ENCODE peak calls at places on chromosomes 5 and 9, in five cellular contexts. J, C, O, R and E are unnamed samples.

GRCh38 chr9:108551030-108551964 is 304.5 kb downstream of the ACTL7B start:
- DNase-seq in J (peak), C (peak), O (no peak), R (peak), E (no peak)

GRCh38 chr5:69331528-69332445 is 814 bp downstream of the CCDC125 start:
- DNase-seq in J (no peak), C (no peak), O (no peak), R (no peak), E (no peak)

GRCh38 chr9:75429531-75430454 is 341.5 kb downstream of the OSTF1 start:
- DNase-seq in J (no peak), C (no peak), O (no peak), R (no peak), E (no peak)

GRCh38 chr9:77569335-77569734 is 78.8 kb downstream of the GNA14 start:
- DNase-seq in J (no peak), C (no peak), O (no peak), R (no peak), E (no peak)

GRCh38 chr5:54455413-54456157 is at the start of gene HSPB3:
- DNase-seq in J (peak), C (peak), O (no peak), R (no peak), E (no peak)

GRCh38 chr5:91401175-91401574 is 18.1 kb upstream of the ARRDC3 start:
- DNase-seq in J (no peak), C (no peak), O (no peak), R (no peak), E (no peak)

GRCh38 chr5:38420246-38420645 is 136.2 kb downstream of the LIFR start:
- DNase-seq in J (no peak), C (no peak), O (no peak), R (no peak), E (no peak)

GRCh38 chr5:10591159-10591558 is 27.3 kb downstream of the ANKRD33B start:
- DNase-seq in J (no peak), C (no peak), O (no peak), R (no peak), E (no peak)

GRCh38 chr9:90449213-90449925 is 193.3 kb downstream of the DIRAS2 start:
- DNase-seq in J (no peak), C (no peak), O (no peak), R (no peak), E (no peak)